ENCODE peak calls at places on chromosomes 5 and 9, in four cellular contexts. One of them, this sample, is unnamed.

GRCh38 chr5:60633336-60633735 is 66.6 kb downstream of the DEPDC1B start:
- DNase-seq in WERI-Rb-1: no peak
- DNase-seq in brain microvascular endothelial cell: peak; percentile 79
- DNase-seq in uterus: no peak
- DNase-seq in this sample: peak; percentile 41

GRCh38 chr9:136235709-136236455 is 9.7 kb downstream of the QSOX2 start:
- DNase-seq in uterus: no peak
- DNase-seq in brain microvascular endothelial cell: no peak
- DNase-seq in WERI-Rb-1: no peak
- DNase-seq in this sample: no peak

GRCh38 chr5:126002222-126002897 is 420.8 kb upstream of the GRAMD2B start:
- DNase-seq in WERI-Rb-1: peak; percentile 42
- DNase-seq in uterus: peak; percentile 35
- DNase-seq in brain microvascular endothelial cell: peak; percentile 90
- DNase-seq in this sample: peak; percentile 44

GRCh38 chr5:156121234-156121633 is 205.7 kb upstream of the SGCD start:
- DNase-seq in brain microvascular endothelial cell: no peak
- DNase-seq in uterus: no peak
- DNase-seq in WERI-Rb-1: no peak
- DNase-seq in this sample: peak; percentile 46

GRCh38 chr9:121476156-121476555 is 23.5 kb downstream of the GGTA1 start:
- DNase-seq in brain microvascular endothelial cell: no peak
- DNase-seq in uterus: no peak
- DNase-seq in WERI-Rb-1: no peak
- DNase-seq in this sample: no peak

GRCh38 chr5:172503925-172504730 is 49.8 kb upstream of the SH3PXD2B start:
- DNase-seq in brain microvascular endothelial cell: no peak
- DNase-seq in WERI-Rb-1: peak; percentile 2
- DNase-seq in uterus: peak; percentile 46
- DNase-seq in this sample: no peak

GRCh38 chr5:2201832-2202231 is 319.1 kb upstream of the IRX4 start:
- DNase-seq in uterus: no peak
- DNase-seq in WERI-Rb-1: no peak
- DNase-seq in brain microvascular endothelial cell: no peak
- DNase-seq in this sample: no peak

GRCh38 chr5:140131967-140132409 is 6.3 kb downstream of the IGIP start:
- DNase-seq in brain microvascular endothelial cell: peak; percentile 85
- DNase-seq in WERI-Rb-1: peak; percentile 41
- DNase-seq in uterus: no peak
- DNase-seq in this sample: peak; percentile 78

GRCh38 chr5:62689599-62690368 is 111.2 kb downstream of the LRRC70 start:
- DNase-seq in WERI-Rb-1: no peak
- DNase-seq in uterus: no peak
- DNase-seq in brain microvascular endothelial cell: no peak
- DNase-seq in this sample: no peak

GRCh38 chr5:140202078-140202477 is 27.1 kb downstream of the CYSTM1 start:
- DNase-seq in brain microvascular endothelial cell: peak; percentile 74
- DNase-seq in WERI-Rb-1: no peak
- DNase-seq in uterus: no peak
- DNase-seq in this sample: no peak

GRCh38 chr5:172571413-172571812 is 69.7 kb upstream of the NEURL1B start:
- DNase-seq in WERI-Rb-1: no peak
- DNase-seq in brain microvascular endothelial cell: no peak
- DNase-seq in uterus: no peak
- DNase-seq in this sample: no peak

GRCh38 chr5:15203376-15203775 is 296.6 kb upstream of the FBXL7 start:
- DNase-seq in WERI-Rb-1: no peak
- DNase-seq in brain microvascular endothelial cell: peak; percentile 34
- DNase-seq in uterus: no peak
- DNase-seq in this sample: no peak

GRCh38 chr5:169202969-169203368 is 98.0 kb downstream of the SLIT3 start:
- DNase-seq in brain microvascular endothelial cell: no peak
- DNase-seq in uterus: no peak
- DNase-seq in WERI-Rb-1: no peak
- DNase-seq in this sample: no peak

GRCh38 chr5:160620401-160620800 is 198.7 kb downstream of the PTTG1 start:
- DNase-seq in WERI-Rb-1: no peak
- DNase-seq in brain microvascular endothelial cell: no peak
- DNase-seq in uterus: no peak
- DNase-seq in this sample: no peak

GRCh38 chr5:3531320-3531986 is 64.2 kb upstream of the IRX1 start:
- DNase-seq in WERI-Rb-1: no peak
- DNase-seq in uterus: no peak
- DNase-seq in brain microvascular endothelial cell: no peak
- DNase-seq in this sample: no peak

GRCh38 chr9:6822696-6823095 is 64.9 kb downstream of the KDM4C start:
- DNase-seq in WERI-Rb-1: no peak
- DNase-seq in brain microvascular endothelial cell: no peak
- DNase-seq in uterus: no peak
- DNase-seq in this sample: no peak

GRCh38 chr9:26789959-26790358 is 102.6 kb downstream of the CAAP1 start:
- DNase-seq in WERI-Rb-1: no peak
- DNase-seq in uterus: no peak
- DNase-seq in brain microvascular endothelial cell: no peak
- DNase-seq in this sample: no peak

GRCh38 chr5:148995791-148996190 is 67.1 kb downstream of the SH3TC2 start:
- DNase-seq in brain microvascular endothelial cell: no peak
- DNase-seq in uterus: no peak
- DNase-seq in WERI-Rb-1: no peak
- DNase-seq in this sample: no peak

GRCh38 chr5:81908771-81909170 is 63.1 kb upstream of the ATG10 start:
- DNase-seq in WERI-Rb-1: no peak
- DNase-seq in uterus: no peak
- DNase-seq in brain microvascular endothelial cell: no peak
- DNase-seq in this sample: no peak

GRCh38 chr9:110175275-110175968 is 32.5 kb downstream of the C9orf152 start:
- DNase-seq in uterus: no peak
- DNase-seq in brain microvascular endothelial cell: no peak
- DNase-seq in WERI-Rb-1: no peak
- DNase-seq in this sample: no peak

GRCh38 chr5:168195110-168195509 is 96.3 kb upstream of the WWC1 start:
- DNase-seq in brain microvascular endothelial cell: no peak
- DNase-seq in uterus: no peak
- DNase-seq in WERI-Rb-1: no peak
- DNase-seq in this sample: no peak
- TF ChIP-seq CTCF in brain microvascular endothelial cell: no peak
- TF ChIP-seq CTCF in uterus: no peak
- TF ChIP-seq CTCF in WERI-Rb-1: no peak
- TF ChIP-seq CTCF in this sample: no peak

DNA sequence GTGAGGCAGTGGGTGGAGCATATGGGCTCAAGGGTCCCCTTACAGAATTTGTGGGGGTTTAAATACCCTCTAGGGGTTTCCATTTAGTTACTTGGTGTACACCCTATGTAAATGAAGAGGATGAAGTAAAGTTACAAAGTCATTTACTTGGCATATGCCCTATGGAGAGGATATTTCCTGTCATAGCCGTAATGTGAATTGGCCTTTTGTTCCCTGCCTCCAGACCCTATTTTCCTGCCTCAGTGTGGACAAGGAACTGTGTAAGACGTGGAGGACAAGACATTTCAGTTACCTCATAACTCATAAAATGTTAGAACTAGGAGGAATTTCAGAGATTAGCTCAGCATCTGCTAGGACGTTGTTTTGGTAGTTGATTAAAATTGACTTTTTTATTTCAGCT is 3.2 kb downstream of the POLR3G start:
- DNase-seq in WERI-Rb-1: no peak
- DNase-seq in brain microvascular endothelial cell: no peak
- DNase-seq in uterus: no peak
- DNase-seq in this sample: no peak
- H3K4me3 ChIP-seq in WERI-Rb-1: no peak overlapping the region
- H3K4me3 ChIP-seq in brain microvascular endothelial cell: peak overlapping the region; percentile 5
- H3K4me3 ChIP-seq in uterus: no peak overlapping the region
- H3K4me3 ChIP-seq in this sample: no peak overlapping the region

GRCh38 chr9:108708448-108708847 is 147.3 kb downstream of the ACTL7B start:
- DNase-seq in brain microvascular endothelial cell: no peak
- DNase-seq in uterus: no peak
- DNase-seq in WERI-Rb-1: no peak
- DNase-seq in this sample: no peak
- H3K27ac ChIP-seq in brain microvascular endothelial cell: no peak overlapping the region
- H3K27ac ChIP-seq in uterus: no peak overlapping the region
- H3K27ac ChIP-seq in WERI-Rb-1: peak overlapping the region; percentile 30
- H3K27ac ChIP-seq in this sample: no peak overlapping the region

GRCh38 chr9:117359910-117360309 is 54.9 kb downstream of the ASTN2 start:
- DNase-seq in brain microvascular endothelial cell: no peak
- DNase-seq in WERI-Rb-1: no peak
- DNase-seq in uterus: no peak
- DNase-seq in this sample: no peak

GRCh38 chr9:117355542-117355941 is 59.3 kb downstream of the ASTN2 start:
- DNase-seq in WERI-Rb-1: no peak
- DNase-seq in uterus: no peak
- DNase-seq in brain microvascular endothelial cell: no peak
- DNase-seq in this sample: no peak

GRCh38 chr9:117354997-117355396 is 59.9 kb downstream of the ASTN2 start:
- DNase-seq in brain microvascular endothelial cell: no peak
- DNase-seq in WERI-Rb-1: no peak
- DNase-seq in uterus: no peak
- DNase-seq in this sample: no peak

DNA sequence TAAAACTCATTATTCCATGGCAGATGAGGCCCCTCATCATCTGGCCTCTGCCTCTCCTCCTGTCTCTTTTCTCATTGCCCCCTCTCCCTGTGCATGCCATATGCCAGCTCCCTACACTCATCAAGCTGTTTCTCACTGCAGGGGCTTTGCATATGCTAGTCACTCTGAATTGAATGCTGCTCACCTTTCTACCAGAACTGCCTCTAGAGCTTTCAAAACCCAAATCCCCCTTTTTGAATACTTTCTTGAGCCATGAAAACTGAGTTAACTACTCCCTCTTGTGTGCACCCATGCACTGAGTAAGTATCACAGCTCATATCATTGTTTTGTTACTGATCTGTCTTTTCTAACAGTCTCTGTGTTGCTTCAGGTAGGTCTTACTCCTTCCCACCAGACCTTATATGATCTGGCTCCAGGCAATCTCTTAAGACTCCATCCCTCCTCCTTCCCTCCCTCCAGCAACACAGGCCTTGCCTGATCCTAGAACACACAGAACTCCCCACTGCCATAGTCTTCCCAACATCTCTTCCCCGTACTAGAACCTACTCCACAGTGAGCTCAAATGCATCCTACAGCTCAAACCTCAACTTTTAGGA is 60.5 kb downstream of the ASTN2 start:
- DNase-seq in uterus: no peak
- DNase-seq in WERI-Rb-1: peak; percentile 36
- DNase-seq in brain microvascular endothelial cell: no peak
- DNase-seq in this sample: no peak
- TF ChIP-seq CTCF in uterus: no peak
- TF ChIP-seq CTCF in WERI-Rb-1: no peak
- TF ChIP-seq CTCF in brain microvascular endothelial cell: no peak
- TF ChIP-seq CTCF in this sample: no peak